ENCODE peak calls at places on chromosomes 1 and 21, in six cellular contexts. K is H1, O is body of pancreas, U is endothelial cell of umbilical vein, W is NB4, S is A549. Y is an unnamed sample.

GRCh38 chr21:45767071-45768006 is 123.8 kb downstream of the PCBP3 start:
- DNase-seq in K (no peak), O (no peak), U (no peak), W (no peak), S (no peak), Y (no peak)

GRCh38 chr1:73914994-73915393 is 283.0 kb downstream of the LRRIQ3 start:
- DNase-seq in K (no peak), O (no peak), U (no peak), W (no peak), S (no peak), Y (no peak)

GRCh38 chr1:206001476-206001888 is 1.7 kb downstream of the RAB7B start:
- DNase-seq in K (no peak), O (no peak), U (peak), W (peak), S (peak), Y (peak)

GRCh38 chr1:58546520-58547308 is at the start of gene OMA1:
- DNase-seq in K (peak), O (peak), U (peak), W (peak), S (peak), Y (peak)

GRCh38 chr1:8004803-8005573 is 21.1 kb downstream of the ERRFI1 start:
- DNase-seq in K (no peak), O (peak), U (peak), W (peak), S (peak), Y (peak)

GRCh38 chr1:177181280-177181630 is 10.5 kb downstream of the BRINP2 start:
- DNase-seq in K (peak), O (no peak), U (no peak), W (no peak), S (no peak), Y (no peak)

GRCh38 chr21:25360593-25360992 is 246.7 kb downstream of the MRPL39 start:
- DNase-seq in K (no peak), O (no peak), U (no peak), W (peak), S (no peak), Y (no peak)

GRCh38 chr1:230141002-230141648 is 74.1 kb downstream of the GALNT2 start:
- DNase-seq in K (no peak), O (no peak), U (no peak), W (no peak), S (no peak), Y (no peak)

GRCh38 chr1:103267893-103268292 is 159.6 kb upstream of the COL11A1 start:
- DNase-seq in K (no peak), O (no peak), U (no peak), W (no peak), S (no peak), Y (no peak)

GRCh38 chr1:34779962-34780361 is 1.1 kb upstream of the GJB3 start:
- DNase-seq in K (no peak), O (no peak), U (no peak), W (no peak), S (no peak), Y (no peak)

GRCh38 chr1:228781161-228781771 is 46.0 kb downstream of the RHOU start:
- DNase-seq in K (no peak), O (no peak), U (no peak), W (peak), S (no peak), Y (no peak)

GRCh38 chr21:42841156-42841915 is 38.0 kb downstream of the WDR4 start:
- DNase-seq in K (no peak), O (no peak), U (no peak), W (no peak), S (no peak), Y (no peak)

GRCh38 chr1:186643600-186643999 is 36.6 kb downstream of the PTGS2 start:
- DNase-seq in K (no peak), O (no peak), U (no peak), W (peak), S (peak), Y (no peak)

GRCh38 chr1:245260116-245260882 is 105.5 kb downstream of the KIF26B start:
- DNase-seq in K (peak), O (no peak), U (no peak), W (no peak), S (no peak), Y (no peak)

GRCh38 chr1:231724876-231725647 is 98.5 kb downstream of the DISC1 start:
- DNase-seq in K (peak), O (peak), U (peak), W (peak), S (peak), Y (peak)

GRCh38 chr1:213586609-213586972 is 401.2 kb upstream of the PROX1 start:
- DNase-seq in K (no peak), O (peak), U (no peak), W (no peak), S (no peak), Y (no peak)

GRCh38 chr1:145891143-145891542 is 5.5 kb upstream of the ANKRD35 start:
- DNase-seq in K (no peak), O (peak), U (peak), W (no peak), S (no peak), Y (no peak)

GRCh38 chr1:116268211-116268610 is 104.8 kb upstream of the ATP1A1 start:
- DNase-seq in K (no peak), O (peak), U (no peak), W (peak), S (peak), Y (peak)

GRCh38 chr1:91022518-91022929 is 689 bp upstream of the ZNF644 start:
- DNase-seq in K (no peak), O (no peak), U (no peak), W (no peak), S (no peak), Y (no peak)

GRCh38 chr21:45582128-45582527 is 39.9 kb upstream of the SLC19A1 start:
- DNase-seq in K (no peak), O (no peak), U (no peak), W (no peak), S (no peak), Y (no peak)

GRCh38 chr1:153536618-153537375 is 1.0 kb upstream of the S100A6 start:
- DNase-seq in K (no peak), O (no peak), U (no peak), W (no peak), S (peak), Y (peak)

GRCh38 chr1:1038694-1039093 is 18.8 kb downstream of the AGRN start:
- DNase-seq in K (no peak), O (no peak), U (no peak), W (peak), S (no peak), Y (no peak)

GRCh38 chr1:30748098-30748698 is 9.4 kb downstream of the LAPTM5 start:
- DNase-seq in K (no peak), O (no peak), U (no peak), W (no peak), S (no peak), Y (peak)

GRCh38 chr1:30750751-30751291 is 6.8 kb downstream of the LAPTM5 start:
- DNase-seq in K (no peak), O (no peak), U (no peak), W (peak), S (no peak), Y (no peak)

GRCh38 chr1:30748699-30749401 is 8.7 kb downstream of the LAPTM5 start:
- DNase-seq in K (no peak), O (no peak), U (peak), W (no peak), S (no peak), Y (no peak)

GRCh38 chr1:30751830-30752650 is 5.5 kb downstream of the LAPTM5 start:
- DNase-seq in K (no peak), O (no peak), U (no peak), W (no peak), S (no peak), Y (no peak)

DNA sequence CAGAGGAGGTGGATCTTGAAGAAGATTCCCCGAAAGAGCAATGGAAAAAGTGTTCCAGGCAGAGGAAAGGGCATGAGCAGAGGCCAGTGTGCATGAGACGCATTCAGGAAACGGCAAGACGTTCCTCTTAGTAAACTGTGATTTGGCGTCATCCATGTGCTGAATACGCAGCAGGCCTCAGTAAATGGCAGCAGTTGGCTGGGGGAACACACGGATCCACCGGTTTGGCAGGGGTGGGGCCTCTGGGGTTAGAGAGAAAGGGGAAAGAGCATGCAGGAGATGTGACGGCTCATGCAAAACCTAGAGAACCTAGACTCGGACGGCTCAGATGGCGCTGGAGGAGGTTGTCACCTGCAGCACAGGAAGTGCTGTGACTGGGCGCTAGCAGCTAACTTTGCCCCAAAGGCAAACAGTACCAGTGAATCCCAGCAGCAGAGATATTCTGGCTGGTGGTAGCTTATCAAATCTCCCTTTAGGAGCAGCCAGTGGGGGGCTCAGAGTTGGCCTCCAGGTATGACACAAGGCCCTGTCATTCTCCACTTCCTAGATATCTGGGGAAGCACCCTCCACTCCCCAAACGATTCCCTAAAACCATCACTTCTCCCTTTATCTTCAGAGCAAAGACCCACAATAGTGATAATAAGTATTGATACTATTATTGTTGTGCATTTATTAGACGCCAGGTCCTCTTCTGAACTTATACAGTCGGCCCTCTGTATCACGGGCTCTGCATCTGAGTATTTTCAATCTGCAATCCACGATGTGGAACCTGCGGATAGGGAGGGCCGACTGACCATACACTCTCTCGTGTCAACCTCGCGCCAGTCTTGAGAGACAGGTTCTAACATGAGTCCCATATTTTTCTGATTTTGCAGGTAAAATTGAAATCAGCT is 7.6 kb downstream of the LAPTM5 start:
- DNase-seq in K (no peak), O (no peak), U (no peak), W (no peak), S (no peak), Y (no peak)
- TF ChIP-seq POLR2A in K (no peak), O (no peak), U (no peak), W (no peak), S (no peak), Y (no peak)

GRCh38 chr1:108747128-108747827 is 804 bp downstream of the STXBP3 start:
- DNase-seq in K (peak), O (peak), U (peak), W (peak), S (peak), Y (peak)
- TF ChIP-seq POLR2A in K (no peak), O (no peak), U (no peak), W (peak), S (peak), Y (peak)

GRCh38 chr21:36320421-36321324 is 676 bp downstream of the MORC3 start:
- DNase-seq in K (peak), O (peak), U (peak), W (peak), S (peak), Y (peak)
- TF ChIP-seq POLR2A in K (no peak), O (no peak), U (peak), W (no peak), S (peak), Y (peak)

GRCh38 chr1:50976890-50977574 is 7.0 kb downstream of the CDKN2C start:
- DNase-seq in K (peak), O (peak), U (peak), W (peak), S (peak), Y (peak)
- TF ChIP-seq POLR2A in K (no peak), O (peak), U (no peak), W (no peak), S (no peak), Y (peak)

GRCh38 chr1:169889871-169890270 is 3.8 kb downstream of the SCYL3 start:
- DNase-seq in K (no peak), O (no peak), U (no peak), W (no peak), S (no peak), Y (no peak)

GRCh38 chr1:169892819-169893644 is 664 bp downstream of the SCYL3 start:
- DNase-seq in K (no peak), O (peak), U (peak), W (peak), S (peak), Y (peak)

GRCh38 chr1:169890761-169891538 is 2.7 kb downstream of the SCYL3 start:
- DNase-seq in K (no peak), O (peak), U (peak), W (peak), S (peak), Y (no peak)

GRCh38 chr1:169892176-169892818 is 1.4 kb downstream of the SCYL3 start:
- DNase-seq in K (no peak), O (peak), U (no peak), W (no peak), S (no peak), Y (peak)

GRCh38 chr1:169891539-169891885 is 2.2 kb downstream of the SCYL3 start:
- DNase-seq in K (no peak), O (peak), U (no peak), W (no peak), S (no peak), Y (no peak)
- TF ChIP-seq POLR2A in K (no peak), O (no peak), U (no peak), W (no peak), S (no peak), Y (no peak)

DNA sequence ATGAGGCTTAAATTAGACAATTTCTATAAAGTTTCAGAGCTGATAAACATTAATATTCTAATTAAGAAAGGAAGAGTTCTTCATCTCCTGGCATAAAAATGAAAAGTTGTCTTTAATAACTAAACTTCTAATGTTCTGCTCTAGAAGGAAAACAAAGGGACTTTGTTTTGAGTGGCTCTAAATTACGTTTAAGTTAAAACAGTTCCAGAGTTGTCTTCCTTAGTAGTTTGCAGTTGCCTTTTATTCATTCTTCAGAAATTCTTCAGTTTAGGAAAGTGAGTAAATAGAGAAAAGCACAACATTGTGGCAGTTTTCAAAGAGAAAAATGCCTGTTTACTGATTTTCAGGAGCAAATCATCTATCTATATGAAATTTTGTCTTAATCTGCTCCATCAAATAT is 86.9 kb downstream of the TTC3 start:
- DNase-seq in K (no peak), O (no peak), U (no peak), W (no peak), S (no peak), Y (no peak)
- TF ChIP-seq POLR2A in K (no peak), O (no peak), U (no peak), W (no peak), S (no peak), Y (no peak)

DNA sequence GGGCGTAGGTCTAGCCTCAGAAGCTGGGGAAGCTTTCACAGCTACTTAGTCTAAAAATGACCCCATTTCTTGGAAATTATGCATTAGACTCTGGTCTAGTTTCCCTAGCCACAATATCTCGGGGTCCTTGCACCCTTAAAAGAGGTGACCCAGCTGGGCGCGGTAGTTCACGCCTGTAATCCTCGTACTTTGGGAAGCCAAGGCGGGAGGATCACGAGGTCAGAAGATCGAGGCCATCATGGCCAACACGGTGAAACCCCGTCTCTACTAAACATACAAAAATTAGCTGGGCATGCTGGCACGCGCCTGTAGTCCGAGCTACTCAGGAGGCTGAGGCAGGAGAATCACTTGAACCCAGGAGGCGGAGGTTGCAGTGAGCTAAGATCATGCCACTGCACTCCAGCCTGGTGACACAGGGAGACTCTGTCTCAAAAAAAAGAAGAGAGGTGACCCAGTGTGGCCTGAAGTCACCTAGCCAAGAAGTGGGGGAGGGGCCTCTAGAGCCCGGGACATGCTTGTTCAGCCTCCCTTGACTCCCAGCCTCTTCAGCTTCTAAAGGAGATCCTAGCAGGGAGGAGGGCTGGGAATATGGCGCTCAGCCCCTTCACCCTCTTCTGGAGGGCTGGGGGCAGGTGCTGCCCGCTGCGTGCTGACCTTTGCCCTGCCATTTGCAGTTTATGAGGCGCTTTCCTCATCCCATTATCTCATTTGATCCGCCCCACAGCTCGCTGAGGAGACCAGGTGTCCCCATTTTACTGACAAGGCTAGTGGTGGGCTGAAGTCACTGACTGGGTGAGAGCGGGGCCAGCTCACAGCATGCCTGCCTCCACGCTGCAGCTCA is 7.2 kb downstream of the ELF3 start:
- DNase-seq in K (no peak), O (peak), U (no peak), W (no peak), S (peak), Y (peak)
- TF ChIP-seq POLR2A in K (no peak), O (peak), U (no peak), W (no peak), S (peak), Y (no peak)

GRCh38 chr1:52693843-52694242 is 4.3 kb downstream of the COA7 start:
- DNase-seq in K (no peak), O (no peak), U (no peak), W (no peak), S (no peak), Y (no peak)

GRCh38 chr1:52702886-52703787 is 5.0 kb upstream of the COA7 start:
- DNase-seq in K (peak), O (peak), U (peak), W (peak), S (peak), Y (peak)

GRCh38 chr1:52692697-52693096 is 5.5 kb downstream of the COA7 start:
- DNase-seq in K (no peak), O (no peak), U (no peak), W (no peak), S (no peak), Y (no peak)

GRCh38 chr1:52695627-52696026 is 2.5 kb downstream of the COA7 start:
- DNase-seq in K (no peak), O (no peak), U (no peak), W (no peak), S (no peak), Y (no peak)

DNA sequence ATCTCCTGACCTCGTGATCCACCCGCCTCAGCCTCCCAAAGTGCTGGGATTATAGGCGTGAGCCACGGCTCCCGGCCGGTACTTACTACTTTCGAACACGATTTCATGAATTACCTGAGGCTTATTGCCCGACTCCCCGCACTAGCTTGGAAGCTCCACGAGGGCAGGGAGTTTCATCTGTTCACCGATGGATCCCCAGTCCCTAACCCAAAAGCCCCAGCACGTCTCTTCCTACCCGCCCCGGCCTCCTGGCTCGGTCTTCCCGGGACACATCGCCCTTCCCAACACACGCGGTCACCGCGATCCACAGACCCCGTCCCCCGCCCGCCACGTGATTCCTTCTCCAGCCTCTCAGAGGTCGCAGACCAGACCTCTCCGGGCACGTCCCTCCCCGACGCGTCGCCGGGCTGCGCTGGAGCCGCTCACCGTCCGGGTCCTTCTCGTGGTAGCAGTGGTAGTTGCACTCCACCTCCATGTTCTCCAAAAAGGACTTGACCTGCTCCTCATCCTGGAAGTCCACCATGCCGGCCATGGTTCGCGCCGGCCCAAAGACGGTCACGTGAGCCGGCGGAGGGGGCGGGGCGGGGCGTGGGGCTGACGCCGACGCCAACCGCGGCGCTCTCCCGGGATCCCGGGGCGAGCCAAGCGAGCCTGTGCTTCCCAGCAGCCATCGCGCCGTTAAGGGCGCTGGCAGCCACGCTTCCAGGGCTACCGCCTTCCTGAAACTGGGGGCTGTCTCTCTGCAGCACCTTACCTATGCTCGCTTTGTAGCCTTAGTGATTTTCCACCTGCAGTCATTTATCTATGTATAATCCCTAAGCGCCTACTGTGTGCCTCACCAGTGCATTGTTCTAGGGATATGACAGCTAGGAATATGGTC is at the start of gene COA7:
- DNase-seq in K (peak), O (peak), U (peak), W (peak), S (peak), Y (peak)
- TF ChIP-seq POLR2A in K (peak), O (peak), U (peak), W (peak), S (peak), Y (peak)

Y was measured in erythroblast.